ENCODE peak calls at places on chromosome X, in six cellular contexts. L is GM23248, T is A549, B is lower lobe of right lung, J is SK-N-SH, W is upper lobe of right lung. R is an unnamed sample.
A peak's percentile ranks its signal among the peaks of the same experiment; 100 is the strongest.

GRCh38 chrX:71618787-71619186 is 476 bp upstream of the CXCR3 start:
- DNase-seq in L (no peak), T (no peak), B (no peak), J (no peak), W (no peak), R (no peak)

GRCh38 chrX:1492421-1493012 is 39.8 kb upstream of the ASMTL start:
- DNase-seq in L (no peak), T (no peak), B (no peak), J (no peak), W (peak; percentile 18), R (no peak)

GRCh38 chrX:138775501-138775900 is 64.0 kb upstream of the FGF13 start:
- DNase-seq in L (peak; percentile 63), T (peak; percentile 26), B (no peak), J (peak; percentile 30), W (no peak), R (peak; percentile 33)

GRCh38 chrX:111387470-111387869 is 24.5 kb downstream of the DCX start:
- DNase-seq in L (no peak), T (no peak), B (no peak), J (no peak), W (no peak), R (no peak)

GRCh38 chrX:139126493-139126892 is 404.0 kb upstream of the F9 start:
- DNase-seq in L (peak; percentile 37), T (peak; percentile 35), B (no peak), J (peak; percentile 2), W (no peak), R (no peak)

GRCh38 chrX:30620980-30621716 is 32.1 kb upstream of the GK start:
- DNase-seq in L (peak; percentile 88), T (peak; percentile 42), B (no peak), J (no peak), W (no peak), R (no peak)

GRCh38 chrX:12210921-12211320 is 72.6 kb downstream of the FRMPD4 start:
- DNase-seq in L (peak; percentile 6), T (peak; percentile 20), B (no peak), J (no peak), W (no peak), R (peak; percentile 11)

GRCh38 chrX:54807524-54808108 is at the start of gene MAGED2:
- DNase-seq in L (peak; percentile 42), T (no peak), B (no peak), J (peak; percentile 62), W (peak; percentile 64), R (peak; percentile 64)

GRCh38 chrX:11380187-11380586 is 87.0 kb downstream of the AMELX start:
- DNase-seq in L (peak; percentile 67), T (no peak), B (no peak), J (no peak), W (no peak), R (no peak)

GRCh38 chrX:38845426-38845825 is 44.2 kb downstream of the MID1IP1 start:
- DNase-seq in L (no peak), T (no peak), B (no peak), J (no peak), W (no peak), R (no peak)

GRCh38 chrX:10108288-10108687 is 48.5 kb upstream of the CLCN4 start:
- DNase-seq in L (no peak), T (no peak), B (no peak), J (no peak), W (no peak), R (no peak)
- H3K27ac ChIP-seq in L (no peak overlapping the region), T (no peak overlapping the region), B (no peak overlapping the region), J (no peak overlapping the region), W (no peak overlapping the region), R (no peak overlapping the region)

DNA sequence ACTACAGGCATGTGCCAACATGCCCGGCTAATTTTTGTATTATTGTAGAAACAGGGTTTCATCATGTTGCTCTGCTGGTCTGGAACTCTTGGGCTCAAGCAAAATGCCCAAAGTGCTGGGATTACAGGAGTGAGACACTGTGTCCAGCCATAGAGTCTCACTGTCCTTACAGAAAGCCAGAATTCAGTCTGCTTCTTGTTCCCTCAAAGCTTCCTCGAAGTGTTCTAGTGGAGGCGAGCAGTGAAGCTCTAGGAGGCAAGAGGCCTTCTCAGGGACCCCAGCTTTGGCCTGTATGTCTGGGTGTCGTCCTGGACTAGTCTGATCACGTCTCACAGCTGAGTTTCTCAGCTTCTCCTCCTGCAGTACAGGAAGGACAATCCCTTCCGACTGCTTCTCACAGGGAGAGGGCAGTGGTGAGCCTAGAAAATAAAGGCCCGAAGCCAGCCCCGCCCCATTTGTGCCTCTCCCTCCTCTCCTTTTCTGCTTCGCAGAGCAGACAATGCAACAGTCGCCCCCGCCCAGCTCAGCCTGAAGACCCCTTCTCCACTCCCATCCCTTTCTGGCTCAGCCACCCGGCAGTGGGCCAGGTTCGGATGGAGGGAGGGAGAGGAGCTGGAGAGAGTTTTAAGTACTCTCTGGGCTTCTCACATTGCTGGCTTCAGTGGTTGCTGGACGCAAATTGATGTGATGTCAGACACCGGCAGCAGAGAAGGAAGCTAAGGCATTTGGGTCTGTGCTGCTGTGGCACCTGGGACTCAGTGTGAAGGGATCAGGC is 11.1 kb upstream of the FAM3A start:
- DNase-seq in L (peak; percentile 83), T (peak; percentile 89), B (peak; percentile 82), J (peak; percentile 72), W (peak; percentile 86), R (peak; percentile 75)
- H3K4me3 ChIP-seq in L (peak overlapping the region; percentile 65), T (no peak overlapping the region), B (peak overlapping the region; percentile 41), J (peak overlapping the region; percentile 9), W (peak overlapping the region; percentile 23), R (no peak overlapping the region)

DNA sequence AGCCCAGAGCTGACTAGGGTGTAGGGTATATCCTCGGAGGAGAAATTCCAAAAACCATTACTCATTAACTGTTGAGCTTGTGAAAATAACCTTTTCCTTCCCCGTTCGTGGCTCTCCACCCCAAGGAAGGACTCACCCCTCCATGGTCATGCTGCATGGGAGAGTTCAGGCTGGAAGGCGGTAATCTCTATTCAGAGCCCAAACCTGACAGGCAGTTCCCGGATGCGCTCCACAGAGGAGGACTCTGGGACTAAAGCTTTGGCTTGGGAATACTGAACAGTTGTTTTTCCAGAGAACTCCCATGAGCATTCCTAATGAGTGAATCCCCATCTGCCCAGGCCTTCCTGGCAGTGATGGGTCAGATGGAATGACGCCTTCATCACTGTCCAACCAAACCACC is 125.4 kb downstream of the BCOR start:
- DNase-seq in L (peak; percentile 56), T (no peak), B (no peak), J (no peak), W (no peak), R (peak; percentile 27)
- H3K27ac ChIP-seq in L (peak overlapping the region; percentile 56), T (no peak overlapping the region), B (no peak overlapping the region), J (no peak overlapping the region), W (no peak overlapping the region), R (no peak overlapping the region)

GRCh38 chrX:140710710-140711109 is 1.2 kb downstream of the LINC00632 start:
- DNase-seq in L (peak; percentile 34), T (no peak), B (no peak), J (peak; percentile 30), W (no peak), R (no peak)
- H3K4me3 ChIP-seq in L (peak overlapping the region; percentile 15), T (no peak overlapping the region), B (no peak overlapping the region), J (no peak overlapping the region), W (no peak overlapping the region), R (no peak overlapping the region)

GRCh38 chrX:136728393-136728792 is 52.3 kb downstream of the ARHGEF6 start:
- DNase-seq in L (no peak), T (no peak), B (no peak), J (no peak), W (no peak), R (no peak)

GRCh38 chrX:136733613-136734012 is 47.1 kb downstream of the ARHGEF6 start:
- DNase-seq in L (no peak), T (no peak), B (no peak), J (no peak), W (no peak), R (no peak)

GRCh38 chrX:136735604-136736003 is 45.1 kb downstream of the ARHGEF6 start:
- DNase-seq in L (no peak), T (no peak), B (no peak), J (no peak), W (no peak), R (no peak)

GRCh38 chrX:136731798-136732197 is 48.9 kb downstream of the ARHGEF6 start:
- DNase-seq in L (no peak), T (no peak), B (no peak), J (no peak), W (no peak), R (no peak)

DNA sequence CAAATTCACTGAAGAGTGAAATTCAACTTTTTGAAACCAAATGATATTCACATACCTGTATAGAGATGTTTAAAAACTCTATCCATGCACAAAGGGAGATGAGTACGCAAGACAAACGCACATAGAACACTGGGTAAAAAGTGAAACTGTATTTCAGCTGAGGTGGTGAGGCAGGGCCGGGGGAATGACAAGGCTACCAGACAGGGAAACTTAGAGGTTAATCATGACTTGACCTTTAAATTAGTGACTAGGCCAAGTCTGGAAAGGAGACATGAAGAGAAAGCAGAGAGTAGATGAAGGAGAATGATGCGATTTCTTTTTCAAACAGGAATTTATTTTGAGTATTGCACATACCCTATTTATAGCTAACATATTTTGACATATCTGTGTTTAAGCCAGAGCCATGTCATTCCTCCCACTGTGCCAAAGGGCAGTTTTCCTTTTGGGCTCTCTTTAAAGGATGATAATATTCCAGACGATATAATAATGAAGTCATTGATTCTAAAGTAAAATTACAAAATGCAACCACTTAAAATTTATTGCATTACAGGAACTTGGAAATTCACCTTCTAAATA is 49.4 kb downstream of the ARHGEF6 start:
- DNase-seq in L (no peak), T (no peak), B (no peak), J (no peak), W (no peak), R (no peak)
- H3K27ac ChIP-seq in L (no peak overlapping the region), T (no peak overlapping the region), B (no peak overlapping the region), J (no peak overlapping the region), W (no peak overlapping the region), R (no peak overlapping the region)

GRCh38 chrX:154401918-154402621 is 3.9 kb downstream of the RPL10 start:
- DNase-seq in L (no peak), T (no peak), B (no peak), J (no peak), W (no peak), R (peak; percentile 26)

GRCh38 chrX:154401045-154401799 is 3.0 kb downstream of the RPL10 start:
- DNase-seq in L (no peak), T (peak; percentile 57), B (no peak), J (no peak), W (no peak), R (peak; percentile 51)

GRCh38 chrX:154398668-154399526 is 720 bp downstream of the RPL10 start:
- DNase-seq in L (peak; percentile 80), T (peak; percentile 86), B (peak; percentile 92), J (peak; percentile 62), W (peak; percentile 91), R (peak; percentile 74)

GRCh38 chrX:154397888-154398667 is at the start of gene RPL10:
- DNase-seq in L (peak; percentile 95), T (peak; percentile 99), B (peak; percentile 95), J (peak; percentile 92), W (peak; percentile 96), R (peak; percentile 97)

GRCh38 chrX:154399527-154400368 is 1.6 kb downstream of the RPL10 start:
- DNase-seq in L (no peak), T (no peak), B (no peak), J (no peak), W (no peak), R (peak; percentile 24)
- H3K4me3 ChIP-seq in L (peak overlapping the region; percentile 85), T (peak overlapping the region; percentile 88), B (peak overlapping the region; percentile 74), J (peak overlapping the region; percentile 81), W (peak overlapping the region; percentile 71), R (peak overlapping the region; percentile 86)

GRCh38 chrX:37757082-37757481 is 22.8 kb upstream of the CYBB start:
- DNase-seq in L (no peak), T (no peak), B (no peak), J (no peak), W (no peak), R (no peak)
- H3K27ac ChIP-seq in L (no peak overlapping the region), T (no peak overlapping the region), B (no peak overlapping the region), J (no peak overlapping the region), W (no peak overlapping the region), R (no peak overlapping the region)

GRCh38 chrX:154094833-154095232 is 2.7 kb downstream of the MECP2 start:
- DNase-seq in L (no peak), T (no peak), B (no peak), J (no peak), W (no peak), R (no peak)
- H3K4me3 ChIP-seq in L (peak overlapping the region; percentile 78), T (no peak overlapping the region), B (peak overlapping the region; percentile 66), J (no peak overlapping the region), W (peak overlapping the region; percentile 60), R (no peak overlapping the region)